ENCODE peak calls at places on chromosomes 5 and 9, in nine cellular contexts. A is Kasumi-1; J is left colon; C is ascending aorta; E is RWPE1; M is lung; F is activated CD8-positive, alpha-beta memory T cell treated with anti-CD3 and anti-CD28 coated beads for 24 hours; K is T-helper 1 cell; W is GDM1. Z is an unnamed sample.

GRCh38 chr5:98907951-98908350 is 20.9 kb downstream of the CHD1 start:
- DNase-seq in C (no peak), J (no peak), E (no peak), K (no peak), A (no peak), W (no peak), M (no peak), F (no peak), Z (no peak)

GRCh38 chr5:157857821-157858526 is 971 bp downstream of the CLINT1 start:
- DNase-seq in C (no peak), W (no peak), K (peak), F (no peak), E (peak), M (no peak), A (peak), J (no peak), Z (no peak)

GRCh38 chr5:72848474-72849428 is 32.3 kb downstream of the TNPO1 start:
- DNase-seq in K (peak), J (peak), A (no peak), E (peak), C (no peak), M (peak), W (peak), F (peak), Z (peak)

GRCh38 chr5:54362992-54363630 is 52.7 kb upstream of the ARL15 start:
- DNase-seq in W (no peak), J (no peak), E (no peak), C (no peak), M (no peak), K (no peak), F (no peak), A (no peak), Z (no peak)

GRCh38 chr5:112186401-112186990 is 232.6 kb downstream of the EPB41L4A start:
- DNase-seq in K (peak), A (peak), F (no peak), J (no peak), W (peak), E (peak), C (no peak), M (no peak), Z (peak)

GRCh38 chr9:132192728-132193127 is 30.9 kb downstream of the NTNG2 start:
- DNase-seq in J (no peak), C (no peak), M (no peak), F (no peak), W (no peak), A (no peak), E (no peak), K (no peak), Z (no peak)

GRCh38 chr5:78591227-78591626 is 57.3 kb downstream of the LHFPL2 start:
- DNase-seq in F (no peak), C (no peak), M (no peak), J (no peak), W (no peak), K (no peak), E (peak), A (no peak), Z (no peak)

GRCh38 chr9:132547436-132547835 is 35.0 kb upstream of the BARHL1 start:
- DNase-seq in A (no peak), J (no peak), C (no peak), W (no peak), F (no peak), E (no peak), M (no peak), K (no peak), Z (no peak)

GRCh38 chr5:4893063-4893744 is 246.9 kb upstream of the ADAMTS16 start:
- DNase-seq in J (no peak), W (no peak), C (no peak), M (no peak), F (no peak), K (no peak), A (no peak), E (no peak), Z (no peak)

Z was measured in trophoblast cell.